ENCODE peak calls at places on chromosomes 6 and 20, in nine cellular contexts. Z, X, A, H, R, W, T, P and B are unnamed samples.

GRCh38 chr6:148272597-148272996 is 70.0 kb upstream of the SASH1 start:
- DNase-seq in Z (no peak), X (no peak), A (no peak), H (no peak), R (no peak), W (no peak), T (no peak), P (no peak), B (no peak)

GRCh38 chr20:35264755-35265154 is 13.2 kb downstream of the MMP24OS start:
- DNase-seq in Z (no peak), X (no peak), A (no peak), H (no peak), R (no peak), W (no peak), T (peak), P (no peak), B (no peak)

GRCh38 chr20:11849270-11849920 is 68.3 kb upstream of the BTBD3 start:
- DNase-seq in Z (no peak), X (no peak), A (no peak), H (no peak), R (no peak), W (no peak), T (peak), P (no peak), B (no peak)

GRCh38 chr6:16336056-16336810 is 97.8 kb downstream of the GMPR start:
- DNase-seq in Z (no peak), X (no peak), A (no peak), H (no peak), R (no peak), W (no peak), T (no peak), P (no peak), B (no peak)

GRCh38 chr20:23126281-23127061 is 40.3 kb upstream of the CD93 start:
- DNase-seq in Z (no peak), X (no peak), A (no peak), H (no peak), R (peak), W (no peak), T (no peak), P (no peak), B (peak)

GRCh38 chr20:697826-698225 is 22.2 kb upstream of the SCRT2 start:
- DNase-seq in Z (no peak), X (no peak), A (no peak), H (no peak), R (no peak), W (no peak), T (no peak), P (no peak), B (no peak)

GRCh38 chr6:25295651-25296050 is 16.5 kb downstream of the CARMIL1 start:
- DNase-seq in Z (no peak), X (no peak), A (no peak), H (no peak), R (no peak), W (no peak), T (peak), P (no peak), B (no peak)

GRCh38 chr6:105022416-105022815 is 65.5 kb downstream of the LIN28B start:
- DNase-seq in Z (no peak), X (no peak), A (no peak), H (no peak), R (no peak), W (no peak), T (no peak), P (no peak), B (no peak)

GRCh38 chr6:157962601-157963084 is 19.0 kb upstream of the SYNJ2 start:
- DNase-seq in Z (no peak), X (no peak), A (no peak), H (peak), R (no peak), W (no peak), T (no peak), P (no peak), B (no peak)

GRCh38 chr20:17210983-17211382 is 15.9 kb upstream of the PCSK2 start:
- DNase-seq in Z (no peak), X (no peak), A (no peak), H (no peak), R (no peak), W (no peak), T (peak), P (no peak), B (no peak)

GRCh38 chr20:20437314-20437713 is 69.4 kb downstream of the INSM1 start:
- DNase-seq in Z (no peak), X (no peak), A (no peak), H (no peak), R (no peak), W (no peak), T (no peak), P (no peak), B (no peak)

GRCh38 chr6:9007062-9007461 is 571.7 kb upstream of the SLC35B3 start:
- DNase-seq in Z (no peak), X (no peak), A (no peak), H (no peak), R (no peak), W (no peak), T (no peak), P (no peak), B (no peak)

GRCh38 chr20:1800777-1801176 is 94.4 kb upstream of the SIRPA start:
- DNase-seq in Z (no peak), X (no peak), A (no peak), H (no peak), R (no peak), W (peak), T (peak), P (no peak), B (no peak)

GRCh38 chr20:38187512-38187911 is 22.4 kb upstream of the TGM2 start:
- DNase-seq in Z (no peak), X (no peak), A (peak), H (no peak), R (no peak), W (no peak), T (no peak), P (no peak), B (no peak)

GRCh38 chr20:43975096-43975768 is 60.6 kb downstream of the TOX2 start:
- DNase-seq in Z (no peak), X (no peak), A (no peak), H (peak), R (no peak), W (no peak), T (peak), P (no peak), B (no peak)

GRCh38 chr6:105911106-105911629 is 175.0 kb upstream of the PRDM1 start:
- DNase-seq in Z (no peak), X (no peak), A (no peak), H (no peak), R (no peak), W (no peak), T (no peak), P (no peak), B (no peak)

GRCh38 chr6:40733770-40734396 is 146.7 kb upstream of the LRFN2 start:
- DNase-seq in Z (no peak), X (no peak), A (no peak), H (no peak), R (no peak), W (no peak), T (no peak), P (no peak), B (no peak)

GRCh38 chr6:104860221-104860620 is 502 bp upstream of the HACE1 start:
- DNase-seq in Z (no peak), X (no peak), A (no peak), H (no peak), R (no peak), W (no peak), T (no peak), P (no peak), B (no peak)

GRCh38 chr6:122621638-122622037 is 11.4 kb downstream of the PKIB start:
- DNase-seq in Z (no peak), X (no peak), A (no peak), H (no peak), R (no peak), W (no peak), T (no peak), P (no peak), B (no peak)

GRCh38 chr20:16821211-16822089 is 73.3 kb downstream of the OTOR start:
- DNase-seq in Z (peak), X (peak), A (peak), H (peak), R (peak), W (peak), T (peak), P (peak), B (no peak)

GRCh38 chr6:134424131-134424794 is 106.4 kb upstream of the SGK1 start:
- DNase-seq in Z (no peak), X (no peak), A (no peak), H (no peak), R (no peak), W (no peak), T (peak), P (no peak), B (no peak)

GRCh38 chr6:131917318-131917717 is 33.9 kb downstream of the CCN2 start:
- DNase-seq in Z (no peak), X (no peak), A (no peak), H (no peak), R (no peak), W (no peak), T (no peak), P (no peak), B (no peak)

GRCh38 chr6:131914967-131915751 is 36.0 kb downstream of the CCN2 start:
- DNase-seq in Z (peak), X (peak), A (peak), H (peak), R (no peak), W (peak), T (peak), P (peak), B (no peak)

GRCh38 chr6:131911951-131912350 is 39.2 kb downstream of the CCN2 start:
- DNase-seq in Z (no peak), X (no peak), A (no peak), H (no peak), R (no peak), W (no peak), T (no peak), P (no peak), B (no peak)

GRCh38 chr6:131916847-131917246 is 34.3 kb downstream of the CCN2 start:
- DNase-seq in Z (no peak), X (no peak), A (no peak), H (no peak), R (no peak), W (no peak), T (no peak), P (no peak), B (no peak)

DNA sequence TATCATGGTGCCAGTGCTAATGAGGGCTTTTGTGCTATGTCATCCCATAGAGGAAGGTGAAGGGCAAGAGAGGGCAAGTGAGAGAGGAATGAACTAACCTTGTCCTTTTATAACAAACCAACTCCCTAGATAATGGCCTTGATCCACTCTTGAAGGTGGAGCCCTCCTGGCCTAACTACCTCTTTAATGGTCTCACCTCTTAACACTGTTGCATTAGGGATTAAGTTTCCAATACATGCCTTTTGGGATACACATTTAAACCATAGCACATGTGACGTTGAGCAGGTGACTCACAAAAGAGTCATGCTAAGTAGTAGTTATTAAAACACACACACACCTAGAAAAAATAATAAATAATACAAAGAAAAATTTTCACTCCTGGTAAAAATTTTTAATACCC is 36.9 kb downstream of the CCN2 start:
- DNase-seq in Z (no peak), X (no peak), A (no peak), H (no peak), R (no peak), W (no peak), T (peak), P (no peak), B (no peak)
- TF ChIP-seq CTCF in Z (no peak), X (no peak), A (no peak), H (no peak), R (no peak), W (no peak), T (no peak), P (no peak), B (no peak)

GRCh38 chr6:126175251-126175650 is 164.7 kb upstream of the CENPW start:
- DNase-seq in Z (no peak), X (no peak), A (no peak), H (no peak), R (no peak), W (no peak), T (no peak), P (no peak), B (no peak)

GRCh38 chr6:126172151-126172550 is 167.8 kb upstream of the CENPW start:
- DNase-seq in Z (no peak), X (no peak), A (no peak), H (no peak), R (no peak), W (no peak), T (no peak), P (no peak), B (no peak)

GRCh38 chr6:126174697-126175096 is 165.2 kb upstream of the CENPW start:
- DNase-seq in Z (no peak), X (no peak), A (no peak), H (no peak), R (no peak), W (no peak), T (no peak), P (no peak), B (no peak)

GRCh38 chr6:126180585-126180984 is 159.3 kb upstream of the CENPW start:
- DNase-seq in Z (no peak), X (no peak), A (no peak), H (peak), R (peak), W (peak), T (peak), P (no peak), B (no peak)

DNA sequence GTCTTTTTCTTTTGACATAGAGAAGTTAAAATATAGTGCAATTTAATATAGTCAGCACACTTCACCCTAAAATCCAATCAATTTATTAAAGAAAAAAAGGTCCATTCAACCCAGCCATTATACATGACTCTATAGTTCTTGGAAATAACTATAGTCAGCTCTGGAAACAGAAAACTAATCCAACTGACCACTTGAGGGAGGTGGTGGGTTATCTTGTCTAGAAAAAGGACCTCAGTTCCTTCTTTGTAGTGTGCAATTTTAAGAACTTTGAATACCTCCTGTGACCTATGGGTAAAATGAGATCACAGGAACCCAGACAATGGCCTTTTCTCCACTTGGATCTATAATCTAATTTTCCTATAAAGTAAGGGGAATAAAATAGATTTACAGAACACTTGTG is 163.6 kb upstream of the CENPW start:
- DNase-seq in Z (no peak), X (no peak), A (no peak), H (no peak), R (no peak), W (no peak), T (peak), P (no peak), B (no peak)
- TF ChIP-seq CTCF in Z (peak), X (peak), A (peak), H (no peak), R (no peak), W (peak), T (peak), P (no peak), B (no peak)

DNA sequence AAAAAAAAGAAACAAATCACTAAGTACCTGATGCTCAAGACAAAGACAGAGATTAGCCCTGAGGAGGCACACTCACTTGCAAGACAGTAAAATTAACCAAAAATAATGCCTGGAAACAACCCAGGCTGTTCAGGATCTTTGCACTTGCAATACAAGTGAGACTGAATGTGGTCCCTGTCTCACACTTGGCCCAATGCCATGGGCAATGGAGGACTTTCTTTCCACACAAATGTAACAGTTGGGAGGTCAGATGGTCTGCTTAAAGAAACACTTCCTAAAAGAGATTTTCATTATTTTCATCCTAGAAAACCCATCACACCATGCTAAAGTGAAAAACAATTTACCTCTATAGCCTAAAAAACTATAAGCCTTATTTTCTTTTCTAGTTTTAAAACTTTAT is 16.2 kb downstream of the STAU1 start:
- DNase-seq in Z (no peak), X (no peak), A (no peak), H (no peak), R (no peak), W (no peak), T (no peak), P (no peak), B (no peak)
- TF ChIP-seq CTCF in Z (no peak), X (no peak), A (no peak), H (no peak), R (no peak), W (no peak), T (no peak), P (no peak), B (no peak)

DNA sequence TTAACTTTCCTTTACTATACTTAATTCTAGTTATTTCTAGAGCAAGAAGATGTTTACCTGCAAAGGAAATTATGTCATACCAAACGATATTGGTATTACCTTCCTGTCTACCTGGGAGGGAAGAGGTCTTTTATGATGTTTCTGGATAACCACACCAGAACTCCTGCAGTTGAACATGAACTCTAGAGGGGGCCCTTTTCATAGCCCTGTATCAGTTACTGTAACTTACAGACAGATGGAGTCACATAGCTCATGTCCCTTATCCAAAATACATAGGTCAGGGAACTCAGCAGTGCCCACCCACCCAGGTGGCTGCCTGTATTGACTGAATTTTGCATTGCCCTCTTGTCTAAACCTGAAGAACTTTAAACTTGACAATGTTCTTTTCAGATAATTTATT is 35.1 kb upstream of the MYL9 start:
- DNase-seq in Z (no peak), X (no peak), A (no peak), H (peak), R (no peak), W (no peak), T (peak), P (no peak), B (no peak)
- TF ChIP-seq CTCF in Z (peak), X (peak), A (peak), H (peak), R (no peak), W (peak), T (peak), P (peak), B (no peak)

GRCh38 chr6:170177383-170178265 is 113.3 kb downstream of the DLL1 start:
- DNase-seq in Z (no peak), X (no peak), A (no peak), H (peak), R (no peak), W (peak), T (no peak), P (peak), B (no peak)
- TF ChIP-seq CTCF in Z (no peak), X (no peak), A (no peak), H (no peak), R (no peak), W (no peak), T (no peak), P (no peak), B (no peak)

GRCh38 chr6:32825966-32826365 is 9.2 kb upstream of the HLA-DOB start:
- DNase-seq in Z (no peak), X (no peak), A (no peak), H (no peak), R (no peak), W (no peak), T (peak), P (no peak), B (no peak)
- TF ChIP-seq CTCF in Z (peak), X (peak), A (no peak), H (peak), R (no peak), W (peak), T (peak), P (no peak), B (peak)